ENCODE peak calls at places on chromosomes 7 and 10, in eight cellular contexts. P is sigmoid colon, R is esophagus muscularis mucosa, Y is adrenal gland, U is prostate gland, T is AG09319, A is foreskin fibroblast, S is IMR-90. E is an unnamed sample.

GRCh38 chr7:13282377-13282980 is 595.0 kb downstream of the ARL4A start:
- DNase-seq in P (no peak), R (no peak), Y (no peak), U (no peak), T (no peak), A (peak), S (peak), E (no peak)

GRCh38 chr7:94289071-94289470 is 105.6 kb upstream of the COL1A2 start:
- DNase-seq in P (peak), R (no peak), Y (peak), U (peak), T (peak), A (peak), S (peak), E (peak)

GRCh38 chr7:47310020-47310419 is 271.9 kb downstream of the TNS3 start:
- DNase-seq in P (no peak), R (no peak), Y (no peak), U (no peak), T (no peak), A (no peak), S (no peak), E (no peak)

GRCh38 chr7:142443614-142444013 is 185.8 kb upstream of the PRSS58 start:
- DNase-seq in P (no peak), R (no peak), Y (no peak), U (no peak), T (no peak), A (peak), S (peak), E (no peak)

GRCh38 chr7:5677538-5678294 is 103.7 kb downstream of the RNF216 start:
- DNase-seq in P (peak), R (no peak), Y (peak), U (peak), T (no peak), A (peak), S (peak), E (no peak)

GRCh38 chr7:94041529-94041928 is 37.4 kb upstream of the BET1 start:
- DNase-seq in P (no peak), R (no peak), Y (no peak), U (no peak), T (no peak), A (peak), S (peak), E (no peak)

GRCh38 chr10:16944081-16944922 is 127.1 kb upstream of the RSU1 start:
- DNase-seq in P (no peak), R (no peak), Y (no peak), U (no peak), T (peak), A (peak), S (peak), E (no peak)

GRCh38 chr10:129955591-129956284 is 8.3 kb downstream of the EBF3 start:
- DNase-seq in P (no peak), R (no peak), Y (no peak), U (no peak), T (no peak), A (peak), S (no peak), E (no peak)

GRCh38 chr10:69413221-69413865 is 3.4 kb downstream of the TACR2 start:
- DNase-seq in P (peak), R (peak), Y (peak), U (peak), T (peak), A (peak), S (peak), E (no peak)

GRCh38 chr7:84144480-84144879 is 50.1 kb downstream of the SEMA3A start:
- DNase-seq in P (no peak), R (no peak), Y (no peak), U (no peak), T (no peak), A (no peak), S (peak), E (no peak)

GRCh38 chr10:101126684-101127628 is 4.1 kb upstream of the TLX1 start:
- DNase-seq in P (no peak), R (no peak), Y (no peak), U (no peak), T (no peak), A (no peak), S (no peak), E (no peak)

GRCh38 chr7:112302566-112302965 is 96.1 kb downstream of the ZNF277 start:
- DNase-seq in P (no peak), R (no peak), Y (no peak), U (no peak), T (no peak), A (no peak), S (no peak), E (no peak)

GRCh38 chr10:16440396-16441105 is 3.7 kb downstream of the PTER start:
- DNase-seq in P (no peak), R (no peak), Y (no peak), U (peak), T (no peak), A (no peak), S (no peak), E (no peak)

GRCh38 chr10:12252882-12253546 is 57.0 kb downstream of the CDC123 start:
- DNase-seq in P (no peak), R (no peak), Y (no peak), U (no peak), T (no peak), A (peak), S (peak), E (no peak)

GRCh38 chr7:128035712-128036111 is 4.5 kb upstream of the LRRC4 start:
- DNase-seq in P (no peak), R (no peak), Y (no peak), U (no peak), T (no peak), A (peak), S (no peak), E (no peak)

GRCh38 chr10:37314350-37314749 is 189.0 kb downstream of the ANKRD30A start:
- DNase-seq in P (no peak), R (no peak), Y (no peak), U (no peak), T (no peak), A (no peak), S (no peak), E (no peak)

GRCh38 chr10:98344589-98345038 is 70.4 kb downstream of the PYROXD2 start:
- DNase-seq in P (peak), R (peak), Y (peak), U (no peak), T (peak), A (peak), S (peak), E (no peak)

GRCh38 chr7:116707289-116707688 is 35.3 kb downstream of the MET start:
- DNase-seq in P (no peak), R (no peak), Y (no peak), U (no peak), T (no peak), A (no peak), S (no peak), E (no peak)

GRCh38 chr7:20385121-20385520 is 54.4 kb downstream of the ITGB8 start:
- DNase-seq in P (no peak), R (no peak), Y (no peak), U (no peak), T (peak), A (peak), S (peak), E (no peak)

GRCh38 chr10:68628576-68629127 is 68.5 kb downstream of the TET1 start:
- DNase-seq in P (no peak), R (no peak), Y (no peak), U (no peak), T (no peak), A (peak), S (peak), E (no peak)

GRCh38 chr7:94003446-94004023 is 620 bp downstream of the BET1 start:
- DNase-seq in P (no peak), R (no peak), Y (no peak), U (no peak), T (no peak), A (peak), S (peak), E (no peak)

GRCh38 chr10:103350175-103350521 is 792 bp downstream of the PCGF6 start:
- DNase-seq in P (no peak), R (no peak), Y (no peak), U (no peak), T (no peak), A (no peak), S (no peak), E (no peak)

GRCh38 chr10:97204826-97205679 is 19.3 kb upstream of the SLIT1 start:
- DNase-seq in P (no peak), R (no peak), Y (no peak), U (no peak), T (no peak), A (no peak), S (no peak), E (peak)

GRCh38 chr10:5575482-5576153 is 50.9 kb downstream of the CALML3 start:
- DNase-seq in P (peak), R (no peak), Y (no peak), U (no peak), T (no peak), A (peak), S (peak), E (no peak)

GRCh38 chr7:138125119-138125518 is 48.9 kb downstream of the AKR1D1 start:
- DNase-seq in P (no peak), R (no peak), Y (no peak), U (no peak), T (no peak), A (no peak), S (no peak), E (no peak)

GRCh38 chr10:16566202-16566805 is 44.6 kb upstream of the C1QL3 start:
- DNase-seq in P (no peak), R (no peak), Y (no peak), U (no peak), T (no peak), A (no peak), S (no peak), E (no peak)

GRCh38 chr10:116768786-116769185 is 26.4 kb upstream of the HSPA12A start:
- DNase-seq in P (peak), R (no peak), Y (no peak), U (no peak), T (no peak), A (no peak), S (peak), E (no peak)

GRCh38 chr7:109901916-109902315 is 1189.0 kb upstream of the LRRN3 start:
- DNase-seq in P (no peak), R (no peak), Y (no peak), U (no peak), T (no peak), A (peak), S (peak), E (no peak)

DNA sequence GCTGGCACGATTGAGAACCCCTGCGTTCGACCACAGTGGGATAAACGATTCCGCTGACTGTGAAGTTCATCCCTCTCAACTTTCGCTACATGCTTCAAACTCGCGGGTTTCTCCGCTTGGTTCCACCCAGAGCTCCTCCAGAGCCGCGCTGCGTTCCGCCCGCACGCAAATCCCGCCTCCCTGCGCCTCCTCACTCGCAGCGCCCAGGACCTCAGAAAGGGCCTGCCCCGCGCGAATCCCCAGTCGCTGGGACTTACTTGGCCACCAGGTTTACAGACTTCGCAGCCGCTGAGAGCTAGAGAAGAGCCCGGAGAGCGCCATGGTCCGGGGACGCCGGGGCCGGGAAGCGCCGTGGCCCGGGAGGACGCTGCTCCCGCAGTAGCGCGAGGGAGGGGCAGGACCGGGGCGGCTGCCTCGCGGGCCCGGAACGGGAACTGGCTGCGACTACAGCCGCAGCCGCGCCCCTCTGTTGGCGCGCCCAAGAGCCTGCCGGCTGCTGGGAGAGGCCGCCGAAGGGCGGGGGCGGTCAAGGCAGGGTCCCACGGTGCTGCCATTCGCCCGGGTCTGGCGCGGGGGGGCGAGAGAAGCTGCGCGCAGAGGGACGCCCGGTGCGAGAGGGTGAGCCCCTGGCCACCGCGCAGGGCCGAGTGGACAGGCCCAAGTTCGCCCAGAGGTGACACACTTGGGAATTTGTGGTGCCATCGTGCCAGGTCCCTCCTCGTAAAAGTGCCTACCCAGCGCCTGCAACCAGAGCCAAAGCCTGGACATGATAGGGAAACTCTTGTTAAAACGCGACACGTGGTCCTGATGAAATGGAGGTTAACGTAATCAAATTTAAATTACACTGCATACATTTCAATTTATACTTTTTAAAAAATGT is at the start of gene NOD1:
- DNase-seq in P (peak), R (no peak), Y (peak), U (peak), T (no peak), A (peak), S (peak), E (peak)
- TF ChIP-seq CTCF in P (no peak), R (no peak), Y (peak), U (no peak), T (no peak), A (no peak), S (no peak), E (peak)

GRCh38 chr10:50422259-50422658 is 170.9 kb upstream of the ASAH2 start:
- DNase-seq in P (no peak), R (no peak), Y (no peak), U (no peak), T (no peak), A (peak), S (peak), E (no peak)
- TF ChIP-seq CTCF in P (no peak), R (no peak), Y (no peak), U (no peak), T (no peak), A (no peak), S (no peak), E (no peak)

GRCh38 chr10:122555431-122555830 is 5.1 kb upstream of the DMBT1 start:
- DNase-seq in P (no peak), R (no peak), Y (no peak), U (no peak), T (no peak), A (no peak), S (no peak), E (no peak)

GRCh38 chr10:122559228-122559627 is 1.3 kb upstream of the DMBT1 start:
- DNase-seq in P (no peak), R (no peak), Y (no peak), U (no peak), T (no peak), A (no peak), S (no peak), E (no peak)

GRCh38 chr10:122558452-122558851 is 2.1 kb upstream of the DMBT1 start:
- DNase-seq in P (no peak), R (no peak), Y (no peak), U (no peak), T (no peak), A (no peak), S (no peak), E (no peak)

GRCh38 chr10:122560279-122560804 is at the start of gene DMBT1:
- DNase-seq in P (no peak), R (no peak), Y (no peak), U (no peak), T (no peak), A (no peak), S (no peak), E (no peak)

DNA sequence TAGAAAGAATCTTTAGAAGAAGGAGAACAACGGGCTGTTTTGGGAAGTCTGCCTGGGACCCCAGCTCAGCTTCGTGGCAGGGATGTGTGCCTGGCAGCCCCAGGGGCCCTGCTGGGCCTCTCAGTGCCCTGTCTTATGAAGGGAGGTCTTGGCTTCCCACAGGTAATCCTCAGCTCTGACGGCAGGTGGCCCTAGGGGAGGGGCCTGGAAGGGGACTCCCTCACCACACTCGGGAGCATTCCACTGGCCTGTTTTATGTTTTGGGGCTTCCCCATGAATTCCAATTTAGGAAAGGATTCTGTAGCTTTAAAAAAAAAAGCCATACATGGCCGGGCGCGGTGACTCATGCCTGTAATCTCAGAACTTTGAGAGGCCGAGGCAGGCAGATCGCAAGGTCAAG is 3.0 kb upstream of the DMBT1 start:
- DNase-seq in P (no peak), R (no peak), Y (no peak), U (no peak), T (no peak), A (no peak), S (no peak), E (no peak)
- TF ChIP-seq CTCF in P (no peak), R (no peak), Y (no peak), U (no peak), T (no peak), A (no peak), S (no peak), E (no peak)

GRCh38 chr7:40507166-40507565 is 372.4 kb downstream of the SUGCT start:
- DNase-seq in P (no peak), R (no peak), Y (no peak), U (no peak), T (no peak), A (no peak), S (no peak), E (no peak)
- TF ChIP-seq CTCF in P (no peak), R (no peak), Y (peak), U (no peak), T (no peak), A (no peak), S (peak), E (peak)

DNA sequence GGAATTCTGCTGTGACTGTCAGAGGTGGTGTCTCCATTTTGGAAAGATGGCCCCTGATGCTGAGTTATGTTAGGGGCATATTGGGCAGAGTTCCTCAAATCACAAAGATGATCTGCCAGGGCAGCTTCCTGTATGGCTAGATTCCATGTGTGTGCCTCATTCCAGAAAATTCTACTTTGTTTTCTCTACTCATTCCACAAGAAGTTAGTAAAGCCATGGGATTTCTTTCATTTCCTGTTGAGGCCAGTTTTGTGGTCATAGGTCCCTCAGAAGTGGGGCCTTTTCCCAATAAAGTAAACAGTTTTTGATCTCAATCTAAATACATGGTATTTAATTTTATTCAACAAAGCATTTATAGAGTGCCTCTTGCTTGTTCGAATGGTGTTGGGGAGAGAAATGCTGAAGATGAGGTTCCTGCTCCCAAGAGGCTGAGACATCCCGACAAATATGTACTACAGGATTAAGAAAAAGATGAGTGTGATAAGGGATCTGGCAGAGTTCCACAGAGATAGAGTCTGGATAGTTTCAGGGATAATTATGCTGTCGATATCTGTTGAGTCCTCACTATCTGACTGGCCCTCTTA is 33.0 kb downstream of the MINDY4 start:
- DNase-seq in P (no peak), R (peak), Y (no peak), U (no peak), T (peak), A (peak), S (peak), E (no peak)
- TF ChIP-seq CTCF in P (no peak), R (no peak), Y (no peak), U (no peak), T (no peak), A (no peak), S (no peak), E (no peak)

DNA sequence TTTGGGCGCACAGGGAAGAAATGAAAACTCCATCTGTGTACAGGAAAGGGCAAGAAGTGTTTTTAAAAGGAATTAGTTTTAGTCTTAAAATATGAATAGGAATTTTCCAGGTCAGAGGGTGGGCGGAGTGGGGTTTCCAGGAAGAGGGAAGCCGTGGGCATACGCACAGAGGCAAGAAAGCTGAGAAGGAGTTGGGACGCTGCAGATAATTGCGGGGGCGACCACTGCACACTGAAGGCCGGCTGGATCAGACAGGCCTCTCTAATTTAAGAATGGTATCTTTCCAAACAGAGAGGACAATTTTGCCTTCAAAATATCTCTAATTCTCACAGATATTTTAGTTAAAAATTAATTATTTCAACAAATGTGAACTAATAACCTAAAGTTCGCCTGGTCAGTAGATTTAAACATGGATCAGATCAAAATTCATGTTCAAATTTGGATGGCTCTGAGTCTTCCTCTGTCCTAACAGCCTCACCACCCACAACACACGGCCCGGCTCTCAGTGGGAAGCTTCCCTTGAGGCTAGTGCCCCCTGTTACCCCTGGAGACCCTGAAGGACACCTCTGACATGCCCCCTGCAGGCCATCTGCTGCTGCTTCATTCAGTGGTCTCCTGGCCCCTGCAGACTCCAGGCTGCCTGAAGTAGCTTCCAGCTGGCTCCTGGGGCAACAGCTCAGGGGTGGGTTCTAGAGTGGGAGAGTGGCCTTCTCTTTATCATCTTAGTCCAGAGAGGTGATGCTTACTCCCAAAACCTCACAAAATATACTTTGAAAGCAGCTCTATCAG is 189.3 kb upstream of the INHBA start:
- DNase-seq in P (no peak), R (no peak), Y (no peak), U (no peak), T (no peak), A (no peak), S (no peak), E (no peak)
- TF ChIP-seq CTCF in P (no peak), R (no peak), Y (no peak), U (no peak), T (no peak), A (peak), S (no peak), E (peak)

DNA sequence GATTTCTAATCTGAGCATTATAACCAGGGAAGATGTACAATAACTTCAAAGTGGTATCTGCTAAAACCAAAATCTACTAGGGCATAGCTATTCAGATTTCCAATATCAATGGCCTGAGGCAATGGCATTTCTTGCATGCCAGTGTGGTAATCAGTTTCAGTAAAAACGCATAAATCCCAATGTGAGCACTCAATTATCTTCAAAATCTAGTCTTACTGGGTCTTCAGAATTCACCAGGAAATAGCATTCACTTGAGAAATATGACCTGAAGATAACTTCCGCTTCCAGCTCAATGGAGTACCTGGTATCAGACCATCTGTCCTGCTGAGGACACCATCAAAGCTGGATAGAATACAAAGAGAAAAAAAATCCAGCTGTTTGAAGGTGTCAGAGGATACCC is 72.4 kb downstream of the TRIL start:
- DNase-seq in P (no peak), R (no peak), Y (no peak), U (no peak), T (no peak), A (no peak), S (no peak), E (no peak)
- TF ChIP-seq CTCF in P (no peak), R (no peak), Y (no peak), U (no peak), T (no peak), A (no peak), S (no peak), E (no peak)

GRCh38 chr10:77636286-77636966 is 1.2 kb downstream of the KCNMA1 start:
- DNase-seq in P (no peak), R (no peak), Y (no peak), U (no peak), T (no peak), A (peak), S (no peak), E (no peak)
- TF ChIP-seq CTCF in P (peak), R (no peak), Y (peak), U (peak), T (no peak), A (peak), S (no peak), E (peak)